ENCODE peak calls at places on chromosomes 7 and 10, in five cellular contexts. One of them, this sample, is unnamed.

GRCh38 chr7:50304911-50305621 is 550 bp downstream of the IKZF1 start:
- DNase-seq in heart left ventricle: no peak
- DNase-seq in neural progenitor cell: peak; percentile 43
- DNase-seq in AG04450: no peak
- DNase-seq in hepatocyte: no peak
- DNase-seq in this sample: no peak

GRCh38 chr10:22573820-22574569 is 140.4 kb downstream of the PIP4K2A start:
- DNase-seq in heart left ventricle: no peak
- DNase-seq in neural progenitor cell: peak; percentile 25
- DNase-seq in AG04450: no peak
- DNase-seq in hepatocyte: no peak
- DNase-seq in this sample: no peak

GRCh38 chr7:98878365-98879197 is at the start of gene TRRAP:
- DNase-seq in heart left ventricle: peak; percentile 89
- DNase-seq in neural progenitor cell: peak; percentile 92
- DNase-seq in AG04450: no peak
- DNase-seq in hepatocyte: peak; percentile 90
- DNase-seq in this sample: peak; percentile 69

GRCh38 chr7:30987936-30988335 is 24.2 kb downstream of the GHRHR start:
- DNase-seq in heart left ventricle: no peak
- DNase-seq in neural progenitor cell: no peak
- DNase-seq in AG04450: no peak
- DNase-seq in hepatocyte: no peak
- DNase-seq in this sample: no peak

GRCh38 chr10:110993024-110993693 is 73.8 kb downstream of the SHOC2 start:
- DNase-seq in heart left ventricle: no peak
- DNase-seq in neural progenitor cell: no peak
- DNase-seq in AG04450: peak; percentile 53
- DNase-seq in hepatocyte: no peak
- DNase-seq in this sample: no peak

GRCh38 chr7:79403879-79404278 is 49.6 kb downstream of the MAGI2 start:
- DNase-seq in heart left ventricle: no peak
- DNase-seq in neural progenitor cell: no peak
- DNase-seq in AG04450: no peak
- DNase-seq in hepatocyte: no peak
- DNase-seq in this sample: no peak

GRCh38 chr7:136857573-136857972 is 10.9 kb upstream of the CHRM2 start:
- DNase-seq in heart left ventricle: no peak
- DNase-seq in neural progenitor cell: peak; percentile 55
- DNase-seq in AG04450: no peak
- DNase-seq in hepatocyte: peak; percentile 23
- DNase-seq in this sample: no peak

GRCh38 chr7:148182264-148182663 is 408.3 kb upstream of the C7orf33 start:
- DNase-seq in heart left ventricle: no peak
- DNase-seq in neural progenitor cell: no peak
- DNase-seq in AG04450: no peak
- DNase-seq in hepatocyte: no peak
- DNase-seq in this sample: no peak

GRCh38 chr7:22269963-22270362 is 87.0 kb downstream of the RAPGEF5 start:
- DNase-seq in heart left ventricle: no peak
- DNase-seq in neural progenitor cell: no peak
- DNase-seq in AG04450: no peak
- DNase-seq in hepatocyte: peak; percentile 69
- DNase-seq in this sample: no peak

GRCh38 chr7:144819566-144819965 is 16.3 kb downstream of the TPK1 start:
- DNase-seq in heart left ventricle: no peak
- DNase-seq in neural progenitor cell: no peak
- DNase-seq in AG04450: no peak
- DNase-seq in hepatocyte: no peak
- DNase-seq in this sample: no peak

GRCh38 chr10:89275383-89275782 is 23.8 kb upstream of the LIPA start:
- DNase-seq in heart left ventricle: no peak
- DNase-seq in neural progenitor cell: no peak
- DNase-seq in AG04450: no peak
- DNase-seq in hepatocyte: no peak
- DNase-seq in this sample: no peak

GRCh38 chr7:104772405-104772821 is 241.6 kb upstream of the KMT2E start:
- DNase-seq in heart left ventricle: no peak
- DNase-seq in neural progenitor cell: peak; percentile 58
- DNase-seq in AG04450: no peak
- DNase-seq in hepatocyte: no peak
- DNase-seq in this sample: no peak

GRCh38 chr7:22860784-22861482 is 38.3 kb upstream of the TOMM7 start:
- DNase-seq in heart left ventricle: no peak
- DNase-seq in neural progenitor cell: peak; percentile 4
- DNase-seq in AG04450: no peak
- DNase-seq in hepatocyte: no peak
- DNase-seq in this sample: no peak

GRCh38 chr7:86598721-86599120 is 45.0 kb upstream of the GRM3 start:
- DNase-seq in heart left ventricle: no peak
- DNase-seq in neural progenitor cell: no peak
- DNase-seq in AG04450: no peak
- DNase-seq in hepatocyte: no peak
- DNase-seq in this sample: no peak

GRCh38 chr7:33905389-33906032 is at the start of gene BMPER:
- DNase-seq in heart left ventricle: peak; percentile 52
- DNase-seq in neural progenitor cell: peak; percentile 89
- DNase-seq in AG04450: no peak
- DNase-seq in hepatocyte: peak; percentile 70
- DNase-seq in this sample: peak; percentile 28

GRCh38 chr10:132724436-132724835 is 61.5 kb downstream of the NKX6-2 start:
- DNase-seq in heart left ventricle: no peak
- DNase-seq in neural progenitor cell: no peak
- DNase-seq in AG04450: no peak
- DNase-seq in hepatocyte: no peak
- DNase-seq in this sample: no peak

GRCh38 chr7:22318376-22318775 is 38.6 kb downstream of the RAPGEF5 start:
- DNase-seq in heart left ventricle: no peak
- DNase-seq in neural progenitor cell: no peak
- DNase-seq in AG04450: no peak
- DNase-seq in hepatocyte: no peak
- DNase-seq in this sample: no peak

GRCh38 chr10:89702121-89702480 is 711 bp downstream of the KIF20B start:
- DNase-seq in heart left ventricle: no peak
- DNase-seq in neural progenitor cell: peak; percentile 8
- DNase-seq in AG04450: no peak
- DNase-seq in hepatocyte: peak; percentile 23
- DNase-seq in this sample: no peak

GRCh38 chr10:110530131-110530831 is 32.6 kb downstream of the DUSP5 start:
- DNase-seq in heart left ventricle: peak; percentile 74
- DNase-seq in neural progenitor cell: peak; percentile 73
- DNase-seq in AG04450: no peak
- DNase-seq in hepatocyte: peak; percentile 70
- DNase-seq in this sample: peak; percentile 27

GRCh38 chr10:132912685-132913558 is 29.4 kb downstream of the CFAP46 start:
- DNase-seq in heart left ventricle: peak; percentile 62
- DNase-seq in neural progenitor cell: peak; percentile 86
- DNase-seq in AG04450: no peak
- DNase-seq in hepatocyte: no peak
- DNase-seq in this sample: no peak

GRCh38 chr7:99949645-99950228 is 20.3 kb upstream of the GJC3 start:
- DNase-seq in heart left ventricle: no peak
- DNase-seq in neural progenitor cell: no peak
- DNase-seq in AG04450: no peak
- DNase-seq in hepatocyte: no peak
- DNase-seq in this sample: no peak

GRCh38 chr7:117021960-117022359 is 68.7 kb downstream of the ST7 start:
- DNase-seq in heart left ventricle: no peak
- DNase-seq in neural progenitor cell: no peak
- DNase-seq in AG04450: no peak
- DNase-seq in hepatocyte: no peak
- DNase-seq in this sample: no peak

GRCh38 chr10:114304566-114305421 is 65.7 kb downstream of the VWA2 start:
- DNase-seq in heart left ventricle: no peak
- DNase-seq in neural progenitor cell: peak; percentile 96
- DNase-seq in AG04450: no peak
- DNase-seq in hepatocyte: peak; percentile 70
- DNase-seq in this sample: peak; percentile 35

GRCh38 chr7:132065193-132065972 is 509.0 kb upstream of the PODXL start:
- DNase-seq in heart left ventricle: no peak
- DNase-seq in neural progenitor cell: no peak
- DNase-seq in AG04450: peak; percentile 77
- DNase-seq in hepatocyte: peak; percentile 83
- DNase-seq in this sample: no peak

GRCh38 chr7:2663960-2664359 is 24.0 kb upstream of the AMZ1 start:
- DNase-seq in heart left ventricle: peak; percentile 47
- DNase-seq in neural progenitor cell: no peak
- DNase-seq in AG04450: no peak
- DNase-seq in hepatocyte: no peak
- DNase-seq in this sample: no peak

GRCh38 chr7:128398016-128398840 is 11.6 kb downstream of the IMPDH1 start:
- DNase-seq in heart left ventricle: no peak
- DNase-seq in neural progenitor cell: peak; percentile 66
- DNase-seq in AG04450: no peak
- DNase-seq in hepatocyte: peak; percentile 69
- DNase-seq in this sample: peak; percentile 64

GRCh38 chr10:30172096-30172495 is 112.7 kb upstream of the JCAD start:
- DNase-seq in heart left ventricle: no peak
- DNase-seq in neural progenitor cell: no peak
- DNase-seq in AG04450: no peak
- DNase-seq in hepatocyte: no peak
- DNase-seq in this sample: no peak

GRCh38 chr7:99624487-99624886 is 7.7 kb downstream of the ZSCAN25 start:
- DNase-seq in heart left ventricle: no peak
- DNase-seq in neural progenitor cell: no peak
- DNase-seq in AG04450: no peak
- DNase-seq in hepatocyte: no peak
- DNase-seq in this sample: no peak

GRCh38 chr7:23477170-23477525 is 6.9 kb upstream of the IGF2BP3 start:
- DNase-seq in heart left ventricle: no peak
- DNase-seq in neural progenitor cell: no peak
- DNase-seq in AG04450: no peak
- DNase-seq in hepatocyte: no peak
- DNase-seq in this sample: no peak

GRCh38 chr7:50863053-50863452 is 80.4 kb upstream of the GRB10 start:
- DNase-seq in heart left ventricle: no peak
- DNase-seq in neural progenitor cell: no peak
- DNase-seq in AG04450: no peak
- DNase-seq in hepatocyte: no peak
- DNase-seq in this sample: no peak

GRCh38 chr10:97648557-97649404 is 8.3 kb downstream of the PI4K2A start:
- DNase-seq in heart left ventricle: no peak
- DNase-seq in neural progenitor cell: no peak
- DNase-seq in AG04450: peak; percentile 59
- DNase-seq in hepatocyte: peak; percentile 61
- DNase-seq in this sample: no peak

GRCh38 chr10:73910764-73911552 is at the start of gene PLAU:
- DNase-seq in heart left ventricle: peak; percentile 87
- DNase-seq in neural progenitor cell: peak; percentile 85
- DNase-seq in AG04450: no peak
- DNase-seq in hepatocyte: peak; percentile 59
- DNase-seq in this sample: peak; percentile 68

GRCh38 chr10:7484456-7485266 is 73.8 kb upstream of the SFMBT2 start:
- DNase-seq in heart left ventricle: no peak
- DNase-seq in neural progenitor cell: no peak
- DNase-seq in AG04450: no peak
- DNase-seq in hepatocyte: no peak
- DNase-seq in this sample: no peak

GRCh38 chr7:102080003-102080361 is 206.7 kb upstream of the SH2B2 start:
- DNase-seq in heart left ventricle: no peak
- DNase-seq in neural progenitor cell: no peak
- DNase-seq in AG04450: no peak
- DNase-seq in hepatocyte: no peak
- DNase-seq in this sample: no peak

GRCh38 chr10:128744092-128744491 is 617.9 kb upstream of the MKI67 start:
- DNase-seq in heart left ventricle: no peak
- DNase-seq in neural progenitor cell: no peak
- DNase-seq in AG04450: no peak
- DNase-seq in hepatocyte: no peak
- DNase-seq in this sample: no peak

GRCh38 chr7:18610331-18610948 is 114.9 kb downstream of the HDAC9 start:
- DNase-seq in heart left ventricle: no peak
- DNase-seq in neural progenitor cell: peak; percentile 64
- DNase-seq in AG04450: no peak
- DNase-seq in hepatocyte: peak; percentile 25
- DNase-seq in this sample: no peak

GRCh38 chr7:108358553-108358952 is 97.7 kb downstream of the NRCAM start:
- DNase-seq in heart left ventricle: no peak
- DNase-seq in neural progenitor cell: no peak
- DNase-seq in AG04450: peak; percentile 6
- DNase-seq in hepatocyte: peak; percentile 83
- DNase-seq in this sample: no peak

GRCh38 chr7:867406-868188 is 8.8 kb upstream of the GET4 start:
- DNase-seq in heart left ventricle: peak; percentile 73
- DNase-seq in neural progenitor cell: no peak
- DNase-seq in AG04450: no peak
- DNase-seq in hepatocyte: no peak
- DNase-seq in this sample: peak; percentile 55
- H3K27ac ChIP-seq in heart left ventricle: peak overlapping the region; percentile 78
- H3K27ac ChIP-seq in neural progenitor cell: no peak overlapping the region
- H3K27ac ChIP-seq in AG04450: peak overlapping the region; percentile 93
- H3K27ac ChIP-seq in hepatocyte: no peak overlapping the region
- H3K27ac ChIP-seq in this sample: peak overlapping the region; percentile 73

DNA sequence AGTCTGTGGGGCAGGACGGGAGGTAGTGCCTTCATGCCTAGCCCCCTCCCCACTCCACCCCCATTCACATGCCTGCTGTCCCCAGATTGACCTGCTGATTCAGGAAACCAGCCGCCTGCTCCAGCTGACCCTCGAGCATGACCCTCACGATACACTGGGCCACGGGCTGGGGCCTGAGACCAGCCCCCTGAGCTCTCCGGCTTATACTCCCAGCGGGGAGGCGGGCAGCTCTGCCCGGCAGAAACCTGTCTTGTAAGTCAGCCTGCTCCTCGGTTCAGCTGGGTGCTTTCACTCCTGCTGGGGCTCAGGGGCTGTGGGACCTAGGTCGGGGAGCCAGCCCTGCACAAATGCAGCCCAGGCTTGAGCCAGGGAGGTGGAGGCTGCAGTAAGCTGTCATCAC is 22.4 kb downstream of the LIMK1 start:
- DNase-seq in heart left ventricle: no peak
- DNase-seq in neural progenitor cell: no peak
- DNase-seq in AG04450: no peak
- DNase-seq in hepatocyte: no peak
- DNase-seq in this sample: no peak
- TF ChIP-seq CTCF in heart left ventricle: no peak
- TF ChIP-seq CTCF in neural progenitor cell: no peak
- TF ChIP-seq CTCF in AG04450: no peak
- TF ChIP-seq CTCF in hepatocyte: no peak
- TF ChIP-seq CTCF in this sample: no peak

GRCh38 chr10:99523251-99523773 is 9.4 kb upstream of the NKX2-3 start:
- DNase-seq in heart left ventricle: no peak
- DNase-seq in neural progenitor cell: peak; percentile 72
- DNase-seq in AG04450: no peak
- DNase-seq in hepatocyte: no peak
- DNase-seq in this sample: no peak
- H3K27ac ChIP-seq in heart left ventricle: no peak overlapping the region
- H3K27ac ChIP-seq in neural progenitor cell: no peak overlapping the region
- H3K27ac ChIP-seq in AG04450: no peak overlapping the region
- H3K27ac ChIP-seq in hepatocyte: no peak overlapping the region
- H3K27ac ChIP-seq in this sample: no peak overlapping the region

GRCh38 chr10:106271237-106271636 is 893.3 kb downstream of the SORCS1 start:
- DNase-seq in heart left ventricle: no peak
- DNase-seq in neural progenitor cell: no peak
- DNase-seq in AG04450: no peak
- DNase-seq in hepatocyte: no peak
- DNase-seq in this sample: no peak
- TF ChIP-seq CTCF in heart left ventricle: no peak
- TF ChIP-seq CTCF in neural progenitor cell: peak; percentile 41
- TF ChIP-seq CTCF in AG04450: no peak
- TF ChIP-seq CTCF in hepatocyte: no peak
- TF ChIP-seq CTCF in this sample: no peak

GRCh38 chr7:27162548-27162848 is 2.8 kb downstream of the HOXA9 start:
- DNase-seq in heart left ventricle: no peak
- DNase-seq in neural progenitor cell: no peak
- DNase-seq in AG04450: no peak
- DNase-seq in hepatocyte: no peak
- DNase-seq in this sample: no peak
- H3K27ac ChIP-seq in heart left ventricle: no peak overlapping the region
- H3K27ac ChIP-seq in neural progenitor cell: no peak overlapping the region
- H3K27ac ChIP-seq in AG04450: no peak overlapping the region
- H3K27ac ChIP-seq in hepatocyte: peak overlapping the region; percentile 62
- H3K27ac ChIP-seq in this sample: no peak overlapping the region